ENCODE peak calls at places on chromosomes 4 and X, in eight cellular contexts. One of them, this sample, is unnamed.

GRCh38 chr4:65825121-65825520 is 154.8 kb upstream of the EPHA5 start:
- DNase-seq in natural killer cell: no peak
- DNase-seq in Caco-2: no peak
- DNase-seq in neural crest cell: no peak
- DNase-seq in tibial nerve: no peak
- DNase-seq in endothelial cell of umbilical vein: peak; percentile 4
- DNase-seq in RWPE1: peak; percentile 76
- DNase-seq in A549: no peak
- DNase-seq in this sample: no peak

GRCh38 chrX:39396358-39396995 is 595.2 kb downstream of the MID1IP1 start:
- DNase-seq in natural killer cell: no peak
- DNase-seq in Caco-2: no peak
- DNase-seq in neural crest cell: no peak
- DNase-seq in tibial nerve: no peak
- DNase-seq in endothelial cell of umbilical vein: no peak
- DNase-seq in RWPE1: no peak
- DNase-seq in A549: no peak
- DNase-seq in this sample: no peak

GRCh38 chr4:15303052-15303641 is 124.7 kb upstream of the C1QTNF7 start:
- DNase-seq in natural killer cell: no peak
- DNase-seq in Caco-2: no peak
- DNase-seq in neural crest cell: no peak
- DNase-seq in tibial nerve: no peak
- DNase-seq in endothelial cell of umbilical vein: no peak
- DNase-seq in RWPE1: peak; percentile 21
- DNase-seq in A549: peak; percentile 11
- DNase-seq in this sample: no peak

GRCh38 chr4:119231517-119231916 is 19.0 kb downstream of the USP53 start:
- DNase-seq in natural killer cell: no peak
- DNase-seq in Caco-2: no peak
- DNase-seq in neural crest cell: no peak
- DNase-seq in tibial nerve: no peak
- DNase-seq in endothelial cell of umbilical vein: peak; percentile 60
- DNase-seq in RWPE1: no peak
- DNase-seq in A549: no peak
- DNase-seq in this sample: no peak

GRCh38 chrX:76815754-76816153 is 388.2 kb downstream of the MAGEE1 start:
- DNase-seq in natural killer cell: no peak
- DNase-seq in Caco-2: no peak
- DNase-seq in neural crest cell: no peak
- DNase-seq in tibial nerve: no peak
- DNase-seq in endothelial cell of umbilical vein: no peak
- DNase-seq in RWPE1: no peak
- DNase-seq in A549: no peak
- DNase-seq in this sample: no peak

GRCh38 chrX:68193786-68194185 is 239.5 kb downstream of the OPHN1 start:
- DNase-seq in natural killer cell: no peak
- DNase-seq in Caco-2: no peak
- DNase-seq in neural crest cell: no peak
- DNase-seq in tibial nerve: no peak
- DNase-seq in endothelial cell of umbilical vein: no peak
- DNase-seq in RWPE1: no peak
- DNase-seq in A549: no peak
- DNase-seq in this sample: no peak

GRCh38 chr4:8210631-8211030 is 11.5 kb downstream of the SH3TC1 start:
- DNase-seq in natural killer cell: no peak
- DNase-seq in Caco-2: no peak
- DNase-seq in neural crest cell: no peak
- DNase-seq in tibial nerve: no peak
- DNase-seq in endothelial cell of umbilical vein: no peak
- DNase-seq in RWPE1: no peak
- DNase-seq in A549: no peak
- DNase-seq in this sample: no peak

GRCh38 chr4:105990933-105991332 is 95.7 kb downstream of the NPNT start:
- DNase-seq in natural killer cell: no peak
- DNase-seq in Caco-2: no peak
- DNase-seq in neural crest cell: no peak
- DNase-seq in tibial nerve: peak; percentile 23
- DNase-seq in endothelial cell of umbilical vein: peak; percentile 95
- DNase-seq in RWPE1: peak; percentile 87
- DNase-seq in A549: no peak
- DNase-seq in this sample: peak; percentile 42

GRCh38 chr4:149897784-149898183 is 82.1 kb upstream of the IQCM start:
- DNase-seq in natural killer cell: no peak
- DNase-seq in Caco-2: no peak
- DNase-seq in neural crest cell: no peak
- DNase-seq in tibial nerve: no peak
- DNase-seq in endothelial cell of umbilical vein: peak; percentile 35
- DNase-seq in RWPE1: peak; percentile 39
- DNase-seq in A549: no peak
- DNase-seq in this sample: no peak

GRCh38 chrX:109270580-109271484 is 211.1 kb downstream of the GUCY2F start:
- DNase-seq in natural killer cell: no peak
- DNase-seq in Caco-2: no peak
- DNase-seq in neural crest cell: no peak
- DNase-seq in tibial nerve: no peak
- DNase-seq in endothelial cell of umbilical vein: no peak
- DNase-seq in RWPE1: peak; percentile 81
- DNase-seq in A549: no peak
- DNase-seq in this sample: no peak

GRCh38 chrX:154458116-154458953 is at the start of gene PLXNA3:
- DNase-seq in natural killer cell: peak; percentile 57
- DNase-seq in Caco-2: peak; percentile 46
- DNase-seq in neural crest cell: peak; percentile 56
- DNase-seq in tibial nerve: no peak
- DNase-seq in endothelial cell of umbilical vein: no peak
- DNase-seq in RWPE1: peak; percentile 44
- DNase-seq in A549: no peak
- DNase-seq in this sample: no peak

GRCh38 chr4:125323547-125324100 is 8.9 kb downstream of the FAT4 start:
- DNase-seq in natural killer cell: no peak
- DNase-seq in Caco-2: no peak
- DNase-seq in neural crest cell: no peak
- DNase-seq in tibial nerve: no peak
- DNase-seq in endothelial cell of umbilical vein: peak; percentile 88
- DNase-seq in RWPE1: peak; percentile 48
- DNase-seq in A549: no peak
- DNase-seq in this sample: no peak

GRCh38 chr4:158033416-158033863 is 139.4 kb downstream of the GASK1B start:
- DNase-seq in natural killer cell: no peak
- DNase-seq in Caco-2: no peak
- DNase-seq in neural crest cell: no peak
- DNase-seq in tibial nerve: no peak
- DNase-seq in endothelial cell of umbilical vein: peak; percentile 96
- DNase-seq in RWPE1: no peak
- DNase-seq in A549: no peak
- DNase-seq in this sample: no peak

GRCh38 chr4:1237981-1238675 is 10.8 kb downstream of the CTBP1 start:
- DNase-seq in natural killer cell: no peak
- DNase-seq in Caco-2: peak; percentile 20
- DNase-seq in neural crest cell: no peak
- DNase-seq in tibial nerve: no peak
- DNase-seq in endothelial cell of umbilical vein: no peak
- DNase-seq in RWPE1: no peak
- DNase-seq in A549: no peak
- DNase-seq in this sample: no peak

GRCh38 chr4:73055241-73055897 is 14.1 kb downstream of the COX18 start:
- DNase-seq in natural killer cell: no peak
- DNase-seq in Caco-2: no peak
- DNase-seq in neural crest cell: no peak
- DNase-seq in tibial nerve: no peak
- DNase-seq in endothelial cell of umbilical vein: no peak
- DNase-seq in RWPE1: no peak
- DNase-seq in A549: no peak
- DNase-seq in this sample: no peak

GRCh38 chr4:73051625-73052024 is 17.9 kb downstream of the COX18 start:
- DNase-seq in natural killer cell: no peak
- DNase-seq in Caco-2: no peak
- DNase-seq in neural crest cell: no peak
- DNase-seq in tibial nerve: no peak
- DNase-seq in endothelial cell of umbilical vein: no peak
- DNase-seq in RWPE1: no peak
- DNase-seq in A549: no peak
- DNase-seq in this sample: no peak

GRCh38 chr4:73053974-73054480 is 15.5 kb downstream of the COX18 start:
- DNase-seq in natural killer cell: no peak
- DNase-seq in Caco-2: no peak
- DNase-seq in neural crest cell: no peak
- DNase-seq in tibial nerve: no peak
- DNase-seq in endothelial cell of umbilical vein: peak; percentile 11
- DNase-seq in RWPE1: no peak
- DNase-seq in A549: no peak
- DNase-seq in this sample: no peak

GRCh38 chr4:73053076-73053475 is 16.4 kb downstream of the COX18 start:
- DNase-seq in natural killer cell: no peak
- DNase-seq in Caco-2: no peak
- DNase-seq in neural crest cell: no peak
- DNase-seq in tibial nerve: no peak
- DNase-seq in endothelial cell of umbilical vein: no peak
- DNase-seq in RWPE1: no peak
- DNase-seq in A549: no peak
- DNase-seq in this sample: no peak
- TF ChIP-seq CTCF in natural killer cell: no peak
- TF ChIP-seq CTCF in Caco-2: no peak
- TF ChIP-seq CTCF in neural crest cell: no peak
- TF ChIP-seq CTCF in tibial nerve: no peak
- TF ChIP-seq CTCF in endothelial cell of umbilical vein: no peak
- TF ChIP-seq CTCF in RWPE1: no peak
- TF ChIP-seq CTCF in A549: no peak
- TF ChIP-seq CTCF in this sample: no peak

DNA sequence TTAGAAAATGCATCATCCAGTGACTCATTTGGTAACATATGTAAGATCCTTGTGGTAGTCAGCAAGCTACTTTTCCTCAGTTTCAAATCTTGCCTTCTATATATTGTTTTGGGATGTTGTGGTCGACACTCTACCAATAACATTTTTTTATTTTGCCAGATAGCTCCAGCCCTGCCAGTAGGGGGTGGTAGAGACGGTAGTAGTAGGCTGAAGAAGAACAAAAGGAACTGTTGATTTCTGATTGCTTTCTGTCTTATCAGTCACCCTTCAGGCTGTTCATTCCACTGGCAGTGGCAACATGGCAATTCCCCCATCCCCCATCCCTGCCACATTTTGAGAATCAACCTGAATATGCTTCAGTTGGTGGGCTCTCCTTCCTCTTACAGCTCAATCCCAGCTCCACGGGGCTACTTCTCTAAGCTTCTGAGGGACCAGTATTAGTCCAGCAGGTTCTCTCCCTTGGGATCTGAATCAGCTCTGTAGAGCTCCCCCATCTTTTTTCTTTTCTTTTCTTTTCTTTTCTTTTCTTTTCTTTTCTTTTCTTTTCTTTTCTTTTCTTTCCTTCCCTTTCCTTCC is 171.5 kb upstream of the VEGFC start:
- DNase-seq in natural killer cell: no peak
- DNase-seq in Caco-2: no peak
- DNase-seq in neural crest cell: no peak
- DNase-seq in tibial nerve: no peak
- DNase-seq in endothelial cell of umbilical vein: no peak
- DNase-seq in RWPE1: no peak
- DNase-seq in A549: no peak
- DNase-seq in this sample: no peak
- TF ChIP-seq CTCF in natural killer cell: no peak
- TF ChIP-seq CTCF in Caco-2: no peak
- TF ChIP-seq CTCF in neural crest cell: peak; percentile 45
- TF ChIP-seq CTCF in tibial nerve: no peak
- TF ChIP-seq CTCF in endothelial cell of umbilical vein: peak; percentile 16
- TF ChIP-seq CTCF in RWPE1: no peak
- TF ChIP-seq CTCF in A549: no peak
- TF ChIP-seq CTCF in this sample: no peak

GRCh38 chrX:152658302-152658701 is 20.6 kb downstream of the GABRQ start:
- DNase-seq in natural killer cell: no peak
- DNase-seq in Caco-2: no peak
- DNase-seq in neural crest cell: no peak
- DNase-seq in tibial nerve: no peak
- DNase-seq in endothelial cell of umbilical vein: no peak
- DNase-seq in RWPE1: no peak
- DNase-seq in A549: no peak
- DNase-seq in this sample: no peak
- TF ChIP-seq CTCF in natural killer cell: no peak
- TF ChIP-seq CTCF in Caco-2: peak; percentile 40
- TF ChIP-seq CTCF in neural crest cell: no peak
- TF ChIP-seq CTCF in tibial nerve: no peak
- TF ChIP-seq CTCF in endothelial cell of umbilical vein: no peak
- TF ChIP-seq CTCF in RWPE1: no peak
- TF ChIP-seq CTCF in A549: no peak
- TF ChIP-seq CTCF in this sample: no peak

GRCh38 chrX:119688856-119689455 is 4.0 kb downstream of the SEPTIN6 start:
- DNase-seq in natural killer cell: no peak
- DNase-seq in Caco-2: no peak
- DNase-seq in neural crest cell: no peak
- DNase-seq in tibial nerve: no peak
- DNase-seq in endothelial cell of umbilical vein: no peak
- DNase-seq in RWPE1: no peak
- DNase-seq in A549: no peak
- DNase-seq in this sample: no peak

GRCh38 chrX:119685225-119686066 is 7.5 kb downstream of the SEPTIN6 start:
- DNase-seq in natural killer cell: no peak
- DNase-seq in Caco-2: no peak
- DNase-seq in neural crest cell: no peak
- DNase-seq in tibial nerve: peak; percentile 27
- DNase-seq in endothelial cell of umbilical vein: peak; percentile 65
- DNase-seq in RWPE1: no peak
- DNase-seq in A549: no peak
- DNase-seq in this sample: no peak

GRCh38 chrX:119684916-119685224 is 8.1 kb downstream of the SEPTIN6 start:
- DNase-seq in natural killer cell: no peak
- DNase-seq in Caco-2: no peak
- DNase-seq in neural crest cell: no peak
- DNase-seq in tibial nerve: no peak
- DNase-seq in endothelial cell of umbilical vein: no peak
- DNase-seq in RWPE1: no peak
- DNase-seq in A549: no peak
- DNase-seq in this sample: no peak

GRCh38 chrX:119686087-119686639 is 6.8 kb downstream of the SEPTIN6 start:
- DNase-seq in natural killer cell: no peak
- DNase-seq in Caco-2: no peak
- DNase-seq in neural crest cell: no peak
- DNase-seq in tibial nerve: no peak
- DNase-seq in endothelial cell of umbilical vein: no peak
- DNase-seq in RWPE1: no peak
- DNase-seq in A549: no peak
- DNase-seq in this sample: no peak

GRCh38 chrX:119687661-119688413 is 5.1 kb downstream of the SEPTIN6 start:
- DNase-seq in natural killer cell: no peak
- DNase-seq in Caco-2: no peak
- DNase-seq in neural crest cell: no peak
- DNase-seq in tibial nerve: no peak
- DNase-seq in endothelial cell of umbilical vein: peak; percentile 31
- DNase-seq in RWPE1: no peak
- DNase-seq in A549: no peak
- DNase-seq in this sample: no peak
- TF ChIP-seq CTCF in natural killer cell: no peak
- TF ChIP-seq CTCF in Caco-2: no peak
- TF ChIP-seq CTCF in neural crest cell: no peak
- TF ChIP-seq CTCF in tibial nerve: no peak
- TF ChIP-seq CTCF in endothelial cell of umbilical vein: no peak
- TF ChIP-seq CTCF in RWPE1: no peak
- TF ChIP-seq CTCF in A549: no peak
- TF ChIP-seq CTCF in this sample: no peak

GRCh38 chrX:97446298-97446882 is 562.7 kb downstream of the RPA4 start:
- DNase-seq in natural killer cell: no peak
- DNase-seq in Caco-2: no peak
- DNase-seq in neural crest cell: no peak
- DNase-seq in tibial nerve: no peak
- DNase-seq in endothelial cell of umbilical vein: peak; percentile 9
- DNase-seq in RWPE1: no peak
- DNase-seq in A549: no peak
- DNase-seq in this sample: no peak
- TF ChIP-seq CTCF in natural killer cell: no peak
- TF ChIP-seq CTCF in Caco-2: no peak
- TF ChIP-seq CTCF in neural crest cell: peak; percentile 63
- TF ChIP-seq CTCF in tibial nerve: no peak
- TF ChIP-seq CTCF in endothelial cell of umbilical vein: peak; percentile 2
- TF ChIP-seq CTCF in RWPE1: no peak
- TF ChIP-seq CTCF in A549: no peak
- TF ChIP-seq CTCF in this sample: no peak